ENCODE peak calls at places on chromosomes 5 and 9, in five cellular contexts. E is HepG2, P is K562, F is A549, J is GM12878. W is an unnamed sample.

GRCh38 chr5:55866485-55866884 is 15.3 kb downstream of the IL31RA start:
- DNase-seq in P (no peak), F (no peak), E (no peak), J (no peak), W (no peak)

GRCh38 chr9:131791532-131792254 is 51.8 kb upstream of the RAPGEF1 start:
- DNase-seq in E (no peak), P (no peak), F (no peak), J (no peak), W (no peak)

GRCh38 chr5:64144429-64145215 is 21.0 kb upstream of the RNF180 start:
- DNase-seq in E (no peak), F (no peak), J (no peak), P (no peak), W (no peak)

GRCh38 chr5:180302256-180302655 is 10.4 kb upstream of the MAPK9 start:
- DNase-seq in E (no peak), J (no peak), F (no peak), P (no peak), W (no peak)

GRCh38 chr9:7862170-7862569 is 62.6 kb upstream of the DMAC1 start:
- DNase-seq in P (no peak), F (peak; percentile 4), J (no peak), E (no peak), W (no peak)

GRCh38 chr5:51618234-51618633 is 235.0 kb downstream of the ISL1 start:
- DNase-seq in E (no peak), J (no peak), F (no peak), P (no peak), W (peak; percentile 41)

GRCh38 chr9:133864011-133864410 is 125.9 kb upstream of the SARDH start:
- DNase-seq in E (no peak), P (no peak), F (no peak), J (no peak), W (peak; percentile 37)

GRCh38 chr5:82347213-82347947 is 69.2 kb upstream of the RPS23 start:
- DNase-seq in E (no peak), P (no peak), F (no peak), J (no peak), W (peak; percentile 17)

GRCh38 chr5:178349607-178350353 is 117.2 kb upstream of the PHYKPL start:
- DNase-seq in P (no peak), J (no peak), E (no peak), F (no peak), W (no peak)

GRCh38 chr9:84597131-84597530 is 72.4 kb upstream of the NTRK2 start:
- DNase-seq in P (no peak), F (no peak), J (peak; percentile 56), E (no peak), W (no peak)

GRCh38 chr9:8284835-8285234 is 485.3 kb upstream of the DMAC1 start:
- DNase-seq in F (no peak), P (no peak), J (no peak), E (no peak), W (no peak)

GRCh38 chr5:78514427-78515345 is 133.9 kb downstream of the LHFPL2 start:
- DNase-seq in J (no peak), E (no peak), P (no peak), F (no peak), W (no peak)

GRCh38 chr9:18002718-18003438 is 424.0 kb downstream of the SH3GL2 start:
- DNase-seq in J (no peak), F (no peak), P (no peak), E (no peak), W (no peak)

GRCh38 chr9:136696502-136696901 is 9.2 kb upstream of the AGPAT2 start:
- DNase-seq in E (no peak), P (no peak), F (no peak), J (no peak), W (no peak)

GRCh38 chr9:136698681-136699246 is 11.5 kb upstream of the AGPAT2 start:
- DNase-seq in P (no peak), E (no peak), F (no peak), J (no peak), W (no peak)

GRCh38 chr9:136697821-136698526 is 10.7 kb upstream of the AGPAT2 start:
- DNase-seq in J (no peak), F (no peak), E (peak; percentile 78), P (no peak), W (no peak)

GRCh38 chr9:136695955-136696354 is 8.7 kb upstream of the AGPAT2 start:
- DNase-seq in E (no peak), F (no peak), J (no peak), P (no peak), W (no peak)

GRCh38 chr9:136697146-136697820 is 10.0 kb upstream of the AGPAT2 start:
- DNase-seq in F (peak; percentile 39), E (peak; percentile 28), J (no peak), P (no peak), W (no peak)
- TF ChIP-seq JUNB in F (no peak), E (no peak), J (no peak), P (no peak), W (no peak)

GRCh38 chr9:87549774-87550173 is 52.1 kb downstream of the DAPK1 start:
- DNase-seq in F (no peak), J (no peak), P (no peak), E (no peak), W (no peak)

GRCh38 chr9:87548159-87548558 is 50.5 kb downstream of the DAPK1 start:
- DNase-seq in J (no peak), F (no peak), P (no peak), E (no peak), W (no peak)

GRCh38 chr9:87545858-87546257 is 48.2 kb downstream of the DAPK1 start:
- DNase-seq in P (no peak), F (no peak), E (no peak), J (no peak), W (no peak)

GRCh38 chr9:87546704-87547103 is 49.0 kb downstream of the DAPK1 start:
- DNase-seq in F (no peak), P (no peak), E (peak; percentile 25), J (no peak), W (no peak)

DNA sequence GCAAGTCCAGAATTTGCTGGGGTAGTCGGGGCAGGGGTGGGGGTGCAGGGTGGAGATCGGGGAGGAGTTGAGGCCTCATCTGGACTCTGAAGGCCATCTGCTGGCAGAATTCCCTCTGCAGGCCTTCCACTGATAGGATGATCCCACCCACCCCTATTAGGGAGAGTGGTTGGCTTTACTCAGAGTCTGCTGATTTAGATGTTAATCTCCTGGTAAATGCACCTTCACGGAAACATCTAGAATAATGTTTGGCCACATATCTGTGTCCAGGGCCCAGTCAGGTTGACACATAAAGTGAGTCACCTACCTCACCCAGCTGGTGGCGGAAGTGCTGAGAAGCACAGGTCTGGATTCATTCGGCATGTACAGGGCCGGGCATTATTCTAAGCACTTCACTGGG is 50.0 kb downstream of the DAPK1 start:
- DNase-seq in F (peak; percentile 21), J (no peak), E (peak; percentile 12), P (no peak), W (peak; percentile 20)
- TF ChIP-seq JUNB in F (no peak), J (no peak), E (no peak), P (no peak), W (no peak)

GRCh38 chr9:130034570-130034969 is 8.4 kb downstream of the FNBP1 start:
- DNase-seq in P (no peak), E (no peak), F (no peak), J (no peak), W (no peak)
- TF ChIP-seq JUNB in P (no peak), E (no peak), F (no peak), J (peak; percentile 79), W (no peak)

GRCh38 chr9:127862075-127863011 is 7.9 kb upstream of the ENG start:
- DNase-seq in E (no peak), P (peak; percentile 90), J (no peak), F (no peak), W (no peak)
- TF ChIP-seq JUNB in E (no peak), P (no peak), J (no peak), F (no peak), W (no peak)

GRCh38 chr9:83299556-83299955 is 236.6 kb upstream of the RASEF start:
- DNase-seq in J (no peak), P (no peak), E (no peak), F (peak; percentile 31), W (no peak)
- TF ChIP-seq JUNB in J (no peak), P (no peak), E (no peak), F (no peak), W (no peak)

GRCh38 chr5:2895876-2896275 is 144.4 kb upstream of the IRX2 start:
- DNase-seq in P (no peak), E (no peak), J (no peak), F (no peak), W (no peak)

GRCh38 chr5:2895196-2895595 is 143.7 kb upstream of the IRX2 start:
- DNase-seq in J (no peak), P (no peak), F (no peak), E (no peak), W (no peak)

GRCh38 chr5:2896371-2897275 is 145.1 kb upstream of the IRX2 start:
- DNase-seq in P (no peak), J (no peak), E (no peak), F (no peak), W (no peak)

GRCh38 chr5:2892601-2893000 is 141.1 kb upstream of the IRX2 start:
- DNase-seq in E (no peak), P (no peak), J (no peak), F (no peak), W (no peak)

DNA sequence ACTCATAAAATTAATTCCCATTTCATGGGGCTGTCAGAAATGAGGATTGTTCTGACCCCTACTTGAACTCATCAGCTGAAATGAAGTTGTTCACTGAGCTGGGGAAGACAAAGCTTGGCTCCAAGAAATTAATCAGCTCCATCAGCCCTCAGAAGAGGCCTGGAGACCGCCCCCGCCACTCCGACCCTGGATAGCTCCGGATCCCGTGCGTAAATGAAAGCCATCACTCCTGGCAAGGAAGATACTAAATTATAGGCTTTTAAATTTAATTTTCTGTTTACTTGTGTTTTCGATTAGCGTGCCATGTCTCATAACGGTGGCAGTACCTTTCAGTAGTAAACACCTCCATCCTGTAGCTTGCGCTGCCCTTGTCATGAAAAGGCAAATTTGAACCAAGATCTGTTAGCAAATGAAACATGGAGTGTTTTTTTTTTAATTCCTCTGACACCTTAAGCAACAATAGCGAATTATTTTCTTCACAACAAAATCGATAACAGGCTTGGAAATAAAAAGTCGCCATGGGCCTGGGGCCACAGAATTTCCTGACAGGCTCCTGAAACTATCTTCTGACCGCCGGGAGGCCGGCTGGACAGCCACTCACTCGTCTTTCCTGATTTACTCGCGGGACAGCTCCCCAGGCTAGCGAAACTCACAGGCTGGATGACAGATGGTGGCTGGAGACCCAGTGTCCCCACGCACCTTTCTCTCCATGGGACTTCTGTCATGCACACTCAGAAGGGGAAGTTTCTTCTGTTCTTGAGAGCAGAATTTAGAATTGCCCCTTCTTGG is 143.1 kb upstream of the IRX2 start:
- DNase-seq in F (no peak), E (no peak), J (no peak), P (no peak), W (no peak)
- TF ChIP-seq JUNB in F (no peak), E (no peak), J (no peak), P (no peak), W (no peak)

W was measured in GM23338.